ENCODE peak calls at places on chromosomes 4 and X, in six cellular contexts. One of them, this sample, is unnamed.

GRCh38 chrX:107506596-107507031 is 57.2 kb downstream of the FRMPD3 start:
- DNase-seq in NCI-H510A: no peak
- DNase-seq in HFFc6: no peak
- DNase-seq in T-helper 17 cell: no peak
- DNase-seq in stimulated activated CD4-positive, alpha-beta T cell treated with anti-CD3 and anti-CD28 coated beads, Interleukin-1b, Interleukin-23, amount 100 ng/mL, for 4 hours: no peak
- DNase-seq in T-cell: no peak
- DNase-seq in this sample: no peak

GRCh38 chr4:74317616-74318256 is 9.5 kb downstream of the EPGN start:
- DNase-seq in stimulated activated CD4-positive, alpha-beta T cell treated with anti-CD3 and anti-CD28 coated beads, Interleukin-1b, Interleukin-23, amount 100 ng/mL, for 4 hours: no peak
- DNase-seq in HFFc6: no peak
- DNase-seq in NCI-H510A: no peak
- DNase-seq in T-helper 17 cell: no peak
- DNase-seq in T-cell: no peak
- DNase-seq in this sample: no peak

GRCh38 chrX:109952985-109953905 is 49.7 kb upstream of the TMEM164 start:
- DNase-seq in T-helper 17 cell: no peak
- DNase-seq in T-cell: no peak
- DNase-seq in stimulated activated CD4-positive, alpha-beta T cell treated with anti-CD3 and anti-CD28 coated beads, Interleukin-1b, Interleukin-23, amount 100 ng/mL, for 4 hours: no peak
- DNase-seq in HFFc6: no peak
- DNase-seq in NCI-H510A: no peak
- DNase-seq in this sample: no peak

GRCh38 chrX:9466115-9466495 is 1.2 kb downstream of the TBL1X start:
- DNase-seq in stimulated activated CD4-positive, alpha-beta T cell treated with anti-CD3 and anti-CD28 coated beads, Interleukin-1b, Interleukin-23, amount 100 ng/mL, for 4 hours: no peak
- DNase-seq in NCI-H510A: no peak
- DNase-seq in T-cell: no peak
- DNase-seq in HFFc6: no peak
- DNase-seq in T-helper 17 cell: no peak
- DNase-seq in this sample: no peak

GRCh38 chrX:9429767-9430166 is 35.1 kb upstream of the TBL1X start:
- DNase-seq in HFFc6: no peak
- DNase-seq in stimulated activated CD4-positive, alpha-beta T cell treated with anti-CD3 and anti-CD28 coated beads, Interleukin-1b, Interleukin-23, amount 100 ng/mL, for 4 hours: no peak
- DNase-seq in T-helper 17 cell: no peak
- DNase-seq in NCI-H510A: peak
- DNase-seq in T-cell: no peak
- DNase-seq in this sample: peak

GRCh38 chrX:108275732-108276131 is 162.5 kb downstream of the COL4A6 start:
- DNase-seq in HFFc6: no peak
- DNase-seq in T-helper 17 cell: no peak
- DNase-seq in stimulated activated CD4-positive, alpha-beta T cell treated with anti-CD3 and anti-CD28 coated beads, Interleukin-1b, Interleukin-23, amount 100 ng/mL, for 4 hours: no peak
- DNase-seq in T-cell: no peak
- DNase-seq in NCI-H510A: no peak
- DNase-seq in this sample: no peak

GRCh38 chrX:70129811-70130210 is 3.4 kb upstream of the IGBP1 start:
- DNase-seq in T-helper 17 cell: no peak
- DNase-seq in stimulated activated CD4-positive, alpha-beta T cell treated with anti-CD3 and anti-CD28 coated beads, Interleukin-1b, Interleukin-23, amount 100 ng/mL, for 4 hours: no peak
- DNase-seq in NCI-H510A: no peak
- DNase-seq in HFFc6: no peak
- DNase-seq in T-cell: no peak
- DNase-seq in this sample: no peak

GRCh38 chr4:145920205-145920604 is 18.4 kb downstream of the ZNF827 start:
- DNase-seq in HFFc6: peak
- DNase-seq in stimulated activated CD4-positive, alpha-beta T cell treated with anti-CD3 and anti-CD28 coated beads, Interleukin-1b, Interleukin-23, amount 100 ng/mL, for 4 hours: no peak
- DNase-seq in NCI-H510A: no peak
- DNase-seq in T-cell: no peak
- DNase-seq in T-helper 17 cell: no peak
- DNase-seq in this sample: no peak

GRCh38 chr4:30256105-30256828 is 463.9 kb upstream of the PCDH7 start:
- DNase-seq in T-cell: no peak
- DNase-seq in NCI-H510A: no peak
- DNase-seq in HFFc6: no peak
- DNase-seq in T-helper 17 cell: no peak
- DNase-seq in stimulated activated CD4-positive, alpha-beta T cell treated with anti-CD3 and anti-CD28 coated beads, Interleukin-1b, Interleukin-23, amount 100 ng/mL, for 4 hours: no peak
- DNase-seq in this sample: no peak

GRCh38 chr4:120926358-120927025 is 4.0 kb upstream of the PRDM5 start:
- DNase-seq in HFFc6: no peak
- DNase-seq in NCI-H510A: no peak
- DNase-seq in stimulated activated CD4-positive, alpha-beta T cell treated with anti-CD3 and anti-CD28 coated beads, Interleukin-1b, Interleukin-23, amount 100 ng/mL, for 4 hours: no peak
- DNase-seq in T-cell: no peak
- DNase-seq in T-helper 17 cell: no peak
- DNase-seq in this sample: no peak

GRCh38 chrX:71081348-71082148 is 13.4 kb upstream of the SNX12 start:
- DNase-seq in T-helper 17 cell: no peak
- DNase-seq in NCI-H510A: no peak
- DNase-seq in stimulated activated CD4-positive, alpha-beta T cell treated with anti-CD3 and anti-CD28 coated beads, Interleukin-1b, Interleukin-23, amount 100 ng/mL, for 4 hours: no peak
- DNase-seq in T-cell: no peak
- DNase-seq in HFFc6: no peak
- DNase-seq in this sample: no peak

GRCh38 chrX:83260288-83260687 is 247.8 kb upstream of the POU3F4 start:
- DNase-seq in T-helper 17 cell: no peak
- DNase-seq in T-cell: no peak
- DNase-seq in stimulated activated CD4-positive, alpha-beta T cell treated with anti-CD3 and anti-CD28 coated beads, Interleukin-1b, Interleukin-23, amount 100 ng/mL, for 4 hours: no peak
- DNase-seq in NCI-H510A: no peak
- DNase-seq in HFFc6: no peak
- DNase-seq in this sample: no peak

GRCh38 chrX:29466441-29466840 is 748.9 kb upstream of the MAGEB2 start:
- DNase-seq in NCI-H510A: no peak
- DNase-seq in T-helper 17 cell: no peak
- DNase-seq in T-cell: no peak
- DNase-seq in HFFc6: no peak
- DNase-seq in stimulated activated CD4-positive, alpha-beta T cell treated with anti-CD3 and anti-CD28 coated beads, Interleukin-1b, Interleukin-23, amount 100 ng/mL, for 4 hours: no peak
- DNase-seq in this sample: no peak

GRCh38 chr4:102560743-102561341 is 59.7 kb downstream of the NFKB1 start:
- DNase-seq in NCI-H510A: no peak
- DNase-seq in stimulated activated CD4-positive, alpha-beta T cell treated with anti-CD3 and anti-CD28 coated beads, Interleukin-1b, Interleukin-23, amount 100 ng/mL, for 4 hours: no peak
- DNase-seq in HFFc6: no peak
- DNase-seq in T-cell: no peak
- DNase-seq in T-helper 17 cell: no peak
- DNase-seq in this sample: no peak

GRCh38 chr4:26173619-26174018 is 147.2 kb upstream of the RBPJ start:
- DNase-seq in stimulated activated CD4-positive, alpha-beta T cell treated with anti-CD3 and anti-CD28 coated beads, Interleukin-1b, Interleukin-23, amount 100 ng/mL, for 4 hours: no peak
- DNase-seq in T-cell: no peak
- DNase-seq in T-helper 17 cell: no peak
- DNase-seq in NCI-H510A: no peak
- DNase-seq in HFFc6: no peak
- DNase-seq in this sample: no peak

GRCh38 chr4:121554377-121554776 is 142.4 kb downstream of the ANXA5 start:
- DNase-seq in HFFc6: peak
- DNase-seq in NCI-H510A: no peak
- DNase-seq in T-helper 17 cell: no peak
- DNase-seq in T-cell: no peak
- DNase-seq in stimulated activated CD4-positive, alpha-beta T cell treated with anti-CD3 and anti-CD28 coated beads, Interleukin-1b, Interleukin-23, amount 100 ng/mL, for 4 hours: no peak
- DNase-seq in this sample: no peak

GRCh38 chr4:110055014-110055768 is 142.5 kb downstream of the EGF start:
- DNase-seq in stimulated activated CD4-positive, alpha-beta T cell treated with anti-CD3 and anti-CD28 coated beads, Interleukin-1b, Interleukin-23, amount 100 ng/mL, for 4 hours: no peak
- DNase-seq in T-cell: no peak
- DNase-seq in NCI-H510A: no peak
- DNase-seq in HFFc6: no peak
- DNase-seq in T-helper 17 cell: no peak
- DNase-seq in this sample: no peak

GRCh38 chrX:151000901-151001301 is 17.8 kb downstream of the HMGB3 start:
- DNase-seq in T-cell: no peak
- DNase-seq in NCI-H510A: no peak
- DNase-seq in T-helper 17 cell: no peak
- DNase-seq in HFFc6: no peak
- DNase-seq in stimulated activated CD4-positive, alpha-beta T cell treated with anti-CD3 and anti-CD28 coated beads, Interleukin-1b, Interleukin-23, amount 100 ng/mL, for 4 hours: no peak
- DNase-seq in this sample: no peak

GRCh38 chr4:113179996-113180395 is 130.5 kb downstream of the ANK2 start:
- DNase-seq in HFFc6: peak
- DNase-seq in NCI-H510A: no peak
- DNase-seq in T-helper 17 cell: no peak
- DNase-seq in stimulated activated CD4-positive, alpha-beta T cell treated with anti-CD3 and anti-CD28 coated beads, Interleukin-1b, Interleukin-23, amount 100 ng/mL, for 4 hours: no peak
- DNase-seq in T-cell: no peak
- DNase-seq in this sample: no peak

GRCh38 chrX:110310896-110311295 is 7.0 kb downstream of the AMMECR1 start:
- DNase-seq in HFFc6: no peak
- DNase-seq in T-cell: no peak
- DNase-seq in T-helper 17 cell: peak
- DNase-seq in NCI-H510A: no peak
- DNase-seq in stimulated activated CD4-positive, alpha-beta T cell treated with anti-CD3 and anti-CD28 coated beads, Interleukin-1b, Interleukin-23, amount 100 ng/mL, for 4 hours: no peak
- DNase-seq in this sample: no peak

GRCh38 chrX:71169586-71169985 is 24.9 kb downstream of the NLGN3 start:
- DNase-seq in NCI-H510A: no peak
- DNase-seq in T-helper 17 cell: no peak
- DNase-seq in HFFc6: no peak
- DNase-seq in stimulated activated CD4-positive, alpha-beta T cell treated with anti-CD3 and anti-CD28 coated beads, Interleukin-1b, Interleukin-23, amount 100 ng/mL, for 4 hours: no peak
- DNase-seq in T-cell: no peak
- DNase-seq in this sample: no peak

GRCh38 chrX:109350621-109351020 is 131.3 kb downstream of the GUCY2F start:
- DNase-seq in stimulated activated CD4-positive, alpha-beta T cell treated with anti-CD3 and anti-CD28 coated beads, Interleukin-1b, Interleukin-23, amount 100 ng/mL, for 4 hours: no peak
- DNase-seq in T-helper 17 cell: no peak
- DNase-seq in NCI-H510A: no peak
- DNase-seq in T-cell: no peak
- DNase-seq in HFFc6: no peak
- DNase-seq in this sample: no peak

GRCh38 chrX:18220786-18221185 is at the start of gene BEND2:
- DNase-seq in T-helper 17 cell: no peak
- DNase-seq in HFFc6: no peak
- DNase-seq in stimulated activated CD4-positive, alpha-beta T cell treated with anti-CD3 and anti-CD28 coated beads, Interleukin-1b, Interleukin-23, amount 100 ng/mL, for 4 hours: no peak
- DNase-seq in T-cell: no peak
- DNase-seq in NCI-H510A: no peak
- DNase-seq in this sample: no peak

GRCh38 chrX:12013220-12013619 is 125.1 kb upstream of the FRMPD4 start:
- DNase-seq in stimulated activated CD4-positive, alpha-beta T cell treated with anti-CD3 and anti-CD28 coated beads, Interleukin-1b, Interleukin-23, amount 100 ng/mL, for 4 hours: no peak
- DNase-seq in NCI-H510A: no peak
- DNase-seq in T-helper 17 cell: no peak
- DNase-seq in HFFc6: peak
- DNase-seq in T-cell: no peak
- DNase-seq in this sample: no peak

GRCh38 chr4:5539584-5539983 is 168.8 kb downstream of the EVC2 start:
- DNase-seq in T-cell: no peak
- DNase-seq in HFFc6: no peak
- DNase-seq in NCI-H510A: no peak
- DNase-seq in stimulated activated CD4-positive, alpha-beta T cell treated with anti-CD3 and anti-CD28 coated beads, Interleukin-1b, Interleukin-23, amount 100 ng/mL, for 4 hours: no peak
- DNase-seq in T-helper 17 cell: no peak
- DNase-seq in this sample: no peak

This sample was measured in SHP77.